ENCODE peak calls at places on chromosomes 11 and 22, in nine cellular contexts. I, N, G, T, V, A, C, F and X are unnamed samples.
A peak's percentile ranks its signal among the peaks of the same experiment; 100 is the strongest.

GRCh38 chr11:107916671-107917241 is 11.5 kb upstream of the RAB39A start:
- DNase-seq in F (no peak), N (peak; percentile 9), C (no peak), V (peak; percentile 14), T (no peak), A (no peak), G (peak; percentile 10), I (no peak), X (no peak)

GRCh38 chr11:848380-848931 is 5.8 kb downstream of the TSPAN4 start:
- DNase-seq in T (no peak), I (no peak), N (no peak), C (no peak), G (peak; percentile 74), A (no peak), V (no peak), F (peak; percentile 32), X (no peak)

GRCh38 chr11:126992065-126992803 is 8.3 kb downstream of the KIRREL3 start:
- DNase-seq in C (peak; percentile 98), T (no peak), G (peak; percentile 88), V (peak; percentile 51), F (no peak), A (peak; percentile 96), I (peak; percentile 93), N (peak; percentile 61), X (peak; percentile 64)

GRCh38 chr11:77188323-77188911 is 60.4 kb downstream of the MYO7A start:
- DNase-seq in T (peak; percentile 86), N (peak; percentile 51), A (peak; percentile 72), V (peak; percentile 80), F (peak; percentile 75), G (peak; percentile 92), I (peak; percentile 32), C (no peak), X (no peak)

GRCh38 chr11:11510939-11511338 is 110.9 kb downstream of the GALNT18 start:
- DNase-seq in N (no peak), V (no peak), I (peak; percentile 12), A (peak; percentile 41), C (no peak), F (no peak), G (no peak), T (peak; percentile 57), X (peak; percentile 1)

GRCh38 chr11:34680918-34681554 is 60.1 kb downstream of the EHF start:
- DNase-seq in G (peak; percentile 92), C (peak; percentile 30), F (peak; percentile 56), I (peak; percentile 82), N (peak; percentile 53), T (no peak), V (peak; percentile 58), A (peak; percentile 35), X (peak; percentile 52)

GRCh38 chr22:40348025-40348658 is 1.8 kb downstream of the ADSL start:
- DNase-seq in C (no peak), F (peak; percentile 65), A (peak; percentile 60), V (peak; percentile 69), I (no peak), T (no peak), G (peak; percentile 81), N (no peak), X (no peak)

GRCh38 chr11:63767415-63768231 is 952 bp downstream of the ZFTA start:
- DNase-seq in I (peak; percentile 26), C (peak; percentile 29), F (peak; percentile 72), A (peak; percentile 86), N (no peak), V (peak; percentile 91), T (peak; percentile 51), G (peak; percentile 87), X (no peak)

GRCh38 chr22:47420211-47420610 is 657.8 kb downstream of the TBC1D22A start:
- DNase-seq in G (no peak), N (no peak), C (no peak), F (no peak), T (no peak), I (no peak), V (no peak), A (no peak), X (no peak)

GRCh38 chr11:57338152-57338551 is at the start of gene P2RX3:
- DNase-seq in F (no peak), V (no peak), T (no peak), A (no peak), N (no peak), C (no peak), I (no peak), G (no peak), X (no peak)

GRCh38 chr11:17596310-17596669 is 49.2 kb downstream of the OTOG start:
- DNase-seq in F (no peak), C (no peak), N (no peak), G (no peak), I (no peak), V (no peak), T (no peak), A (no peak), X (no peak)

GRCh38 chr11:409008-409599 is 5.7 kb downstream of the SIGIRR start:
- DNase-seq in C (no peak), I (no peak), T (peak; percentile 45), F (no peak), V (no peak), G (no peak), N (no peak), A (no peak), X (no peak)

GRCh38 chr11:87286338-87286737 is 248.6 kb downstream of the TMEM135 start:
- DNase-seq in C (no peak), T (no peak), N (no peak), G (no peak), V (no peak), F (no peak), A (no peak), I (no peak), X (no peak)

GRCh38 chr11:107370390-107370789 is 87.2 kb downstream of the CWF19L2 start:
- DNase-seq in F (peak; percentile 26), A (peak; percentile 49), C (peak; percentile 17), I (no peak), G (peak; percentile 38), N (no peak), V (peak; percentile 63), T (no peak), X (peak; percentile 9)

GRCh38 chr22:20783844-20784723 is 10.2 kb downstream of the SERPIND1 start:
- DNase-seq in F (peak; percentile 85), G (peak; percentile 78), V (peak; percentile 72), A (peak; percentile 70), I (peak; percentile 31), C (no peak), N (peak; percentile 29), T (no peak), X (no peak)

GRCh38 chr11:70578831-70579230 is 180.5 kb downstream of the CTTN start:
- DNase-seq in G (no peak), N (no peak), F (no peak), A (no peak), C (no peak), I (no peak), V (no peak), T (no peak), X (no peak)

GRCh38 chr11:64007629-64008282 is 21.5 kb downstream of the OTUB1 start:
- DNase-seq in T (peak; percentile 84), F (peak; percentile 45), A (no peak), N (no peak), C (no peak), I (no peak), G (peak; percentile 76), V (peak; percentile 18), X (peak; percentile 71)

DNA sequence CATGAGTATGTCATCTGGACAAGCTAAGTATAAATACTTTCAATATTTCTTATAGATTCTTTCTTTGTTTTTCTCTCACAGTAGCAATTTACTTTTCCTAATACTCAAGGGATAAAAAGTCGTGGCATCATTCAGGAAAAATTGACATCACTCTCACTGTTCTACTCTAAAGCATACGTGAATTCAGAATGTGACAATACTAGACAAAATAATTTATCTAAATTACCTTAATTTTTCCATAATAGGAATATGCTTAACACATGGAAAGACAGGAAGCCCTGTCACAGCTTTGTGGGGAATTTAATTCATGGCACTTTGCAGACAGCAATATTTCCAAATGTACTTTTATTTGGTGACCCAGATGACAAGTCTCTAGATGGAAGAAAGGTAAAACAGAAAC is 394.6 kb downstream of the DLG2 start:
- DNase-seq in C (no peak), F (no peak), A (no peak), V (no peak), I (no peak), N (no peak), T (no peak), G (no peak), X (no peak)
- TF ChIP-seq CTCF in C (no peak), F (no peak), A (no peak), V (no peak), I (no peak), N (no peak), T (no peak), G (no peak), X (no peak)

DNA sequence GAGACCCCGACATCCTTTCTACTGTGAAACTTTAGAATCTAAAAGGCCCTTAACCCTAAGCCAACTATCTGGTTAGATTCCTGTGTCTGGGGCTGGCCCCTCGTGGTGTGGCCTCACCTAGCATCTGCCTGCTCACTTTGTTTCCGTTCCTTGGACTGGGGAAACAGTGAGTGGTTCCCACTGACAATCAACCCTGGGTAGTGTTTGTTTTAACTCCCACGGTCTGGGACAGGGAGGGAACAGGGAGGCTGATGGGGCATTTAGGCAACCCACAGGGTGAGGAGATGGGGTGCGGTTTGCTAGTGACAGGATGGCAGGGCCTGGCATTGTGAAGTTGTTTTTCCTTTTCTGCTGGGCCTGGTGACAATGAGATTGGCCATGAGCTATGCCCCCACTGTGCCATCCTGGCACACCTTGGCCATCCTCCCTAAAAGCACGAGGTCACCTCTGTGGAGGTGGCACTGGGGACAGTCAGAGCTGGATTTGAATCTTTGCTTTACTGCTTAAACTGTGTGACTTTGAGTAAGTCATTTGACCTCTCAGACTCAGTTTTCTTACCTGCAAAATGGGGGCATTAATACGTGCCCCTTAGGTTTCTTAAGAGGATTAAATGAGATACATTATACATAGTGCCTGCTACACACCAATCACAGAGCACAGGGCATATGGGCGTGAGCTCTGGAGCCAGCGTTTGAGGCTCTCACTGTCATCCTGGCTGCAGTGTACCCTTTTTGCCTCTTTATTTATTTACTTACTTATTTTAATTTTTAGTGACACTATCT is 31.4 kb downstream of the CHRDL2 start:
- DNase-seq in I (no peak), T (no peak), V (no peak), F (no peak), A (no peak), N (no peak), C (no peak), G (no peak), X (no peak)
- H3K4me3 ChIP-seq in I (no peak overlapping the region), T (no peak overlapping the region), V (no peak overlapping the region), F (no peak overlapping the region), A (no peak overlapping the region), N (no peak overlapping the region), C (no peak overlapping the region), G (no peak overlapping the region), X (no peak overlapping the region)

GRCh38 chr11:72573380-72573949 is 100.8 kb downstream of the PDE2A start:
- DNase-seq in N (no peak), T (no peak), C (no peak), I (no peak), A (peak; percentile 12), F (peak; percentile 46), V (peak; percentile 28), G (peak; percentile 64), X (no peak)
- TF ChIP-seq CTCF in N (peak; percentile 59), T (peak; percentile 49), C (peak; percentile 72), I (peak; percentile 82), A (peak; percentile 73), F (peak; percentile 75), V (peak; percentile 64), G (peak; percentile 66), X (peak; percentile 79)

DNA sequence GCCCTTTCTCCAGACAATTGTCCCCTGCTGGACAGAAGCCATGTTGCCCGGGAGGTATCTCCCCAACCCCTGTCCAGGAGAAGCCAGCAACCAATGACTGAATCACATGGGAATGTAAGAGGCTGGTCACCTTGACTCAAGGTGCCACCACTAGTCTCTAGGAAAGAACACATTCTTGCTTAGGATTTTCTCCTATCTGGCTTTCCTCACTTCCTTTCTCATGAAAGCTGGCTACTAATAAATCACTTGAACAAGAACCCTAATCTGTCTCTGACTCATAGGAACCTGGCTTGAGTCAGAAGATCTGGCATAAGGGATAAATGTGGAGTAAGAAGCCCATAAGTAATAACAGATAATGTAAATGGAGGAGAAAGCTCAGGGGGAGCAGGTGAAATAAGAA is 101.4 kb upstream of the C11orf87 start:
- DNase-seq in G (peak; percentile 41), C (no peak), T (no peak), I (peak; percentile 14), V (no peak), N (no peak), F (peak; percentile 3), A (peak; percentile 67), X (peak; percentile 78)
- H3K4me3 ChIP-seq in G (no peak overlapping the region), C (no peak overlapping the region), T (no peak overlapping the region), I (no peak overlapping the region), V (no peak overlapping the region), N (no peak overlapping the region), F (no peak overlapping the region), A (no peak overlapping the region), X (no peak overlapping the region)